ENCODE peak calls at places on chromosome 15, in eight cellular contexts. One of them, this sample, is unnamed.

GRCh38 chr15:31278056-31278445 is 48.6 kb upstream of the KLF13 start:
- DNase-seq in Right ventricle myocardium superior: no peak
- DNase-seq in NCI-H1417: no peak
- DNase-seq in stimulated activated CD8-positive, alpha-beta memory T cell treated with anti-CD3 and anti-CD28 coated beads, Interleukin-4, amount 100 ng/mL, for 4 hours: no peak
- DNase-seq in mesenchymal stem cell: no peak
- DNase-seq in activated gamma-delta T cell treated with Interleukin-2 at 50 U/mL for 16 hours: no peak
- DNase-seq in tibial nerve: no peak
- DNase-seq in astrocyte of the cerebellum: no peak
- DNase-seq in this sample: no peak

GRCh38 chr15:98067339-98067738 is 106.8 kb downstream of the ARRDC4 start:
- DNase-seq in tibial nerve: no peak
- DNase-seq in Right ventricle myocardium superior: no peak
- DNase-seq in NCI-H1417: no peak
- DNase-seq in stimulated activated CD8-positive, alpha-beta memory T cell treated with anti-CD3 and anti-CD28 coated beads, Interleukin-4, amount 100 ng/mL, for 4 hours: no peak
- DNase-seq in astrocyte of the cerebellum: no peak
- DNase-seq in activated gamma-delta T cell treated with Interleukin-2 at 50 U/mL for 16 hours: no peak
- DNase-seq in mesenchymal stem cell: no peak
- DNase-seq in this sample: no peak

GRCh38 chr15:63981596-63982320 is 64.5 kb downstream of the DAPK2 start:
- DNase-seq in stimulated activated CD8-positive, alpha-beta memory T cell treated with anti-CD3 and anti-CD28 coated beads, Interleukin-4, amount 100 ng/mL, for 4 hours: no peak
- DNase-seq in astrocyte of the cerebellum: no peak
- DNase-seq in mesenchymal stem cell: no peak
- DNase-seq in activated gamma-delta T cell treated with Interleukin-2 at 50 U/mL for 16 hours: no peak
- DNase-seq in Right ventricle myocardium superior: no peak
- DNase-seq in NCI-H1417: no peak
- DNase-seq in tibial nerve: no peak
- DNase-seq in this sample: no peak

GRCh38 chr15:57133127-57133968 is 214.9 kb downstream of the TCF12 start:
- DNase-seq in NCI-H1417: peak
- DNase-seq in activated gamma-delta T cell treated with Interleukin-2 at 50 U/mL for 16 hours: peak
- DNase-seq in mesenchymal stem cell: no peak
- DNase-seq in stimulated activated CD8-positive, alpha-beta memory T cell treated with anti-CD3 and anti-CD28 coated beads, Interleukin-4, amount 100 ng/mL, for 4 hours: no peak
- DNase-seq in astrocyte of the cerebellum: peak
- DNase-seq in Right ventricle myocardium superior: no peak
- DNase-seq in tibial nerve: no peak
- DNase-seq in this sample: no peak

GRCh38 chr15:71581406-71581930 is 228.9 kb upstream of the NR2E3 start:
- DNase-seq in tibial nerve: no peak
- DNase-seq in stimulated activated CD8-positive, alpha-beta memory T cell treated with anti-CD3 and anti-CD28 coated beads, Interleukin-4, amount 100 ng/mL, for 4 hours: no peak
- DNase-seq in astrocyte of the cerebellum: no peak
- DNase-seq in NCI-H1417: no peak
- DNase-seq in activated gamma-delta T cell treated with Interleukin-2 at 50 U/mL for 16 hours: no peak
- DNase-seq in Right ventricle myocardium superior: no peak
- DNase-seq in mesenchymal stem cell: no peak
- DNase-seq in this sample: no peak

GRCh38 chr15:54033954-54034458 is 55.8 kb downstream of the UNC13C start:
- DNase-seq in mesenchymal stem cell: no peak
- DNase-seq in tibial nerve: no peak
- DNase-seq in astrocyte of the cerebellum: no peak
- DNase-seq in stimulated activated CD8-positive, alpha-beta memory T cell treated with anti-CD3 and anti-CD28 coated beads, Interleukin-4, amount 100 ng/mL, for 4 hours: no peak
- DNase-seq in activated gamma-delta T cell treated with Interleukin-2 at 50 U/mL for 16 hours: no peak
- DNase-seq in NCI-H1417: no peak
- DNase-seq in Right ventricle myocardium superior: no peak
- DNase-seq in this sample: no peak

GRCh38 chr15:89003865-89004725 is 84.2 kb upstream of the ABHD2 start:
- DNase-seq in astrocyte of the cerebellum: no peak
- DNase-seq in Right ventricle myocardium superior: peak
- DNase-seq in NCI-H1417: no peak
- DNase-seq in mesenchymal stem cell: peak
- DNase-seq in tibial nerve: no peak
- DNase-seq in stimulated activated CD8-positive, alpha-beta memory T cell treated with anti-CD3 and anti-CD28 coated beads, Interleukin-4, amount 100 ng/mL, for 4 hours: no peak
- DNase-seq in activated gamma-delta T cell treated with Interleukin-2 at 50 U/mL for 16 hours: no peak
- DNase-seq in this sample: no peak

GRCh38 chr15:52076889-52077781 is 35.4 kb downstream of the BCL2L10 start:
- DNase-seq in tibial nerve: no peak
- DNase-seq in NCI-H1417: no peak
- DNase-seq in Right ventricle myocardium superior: no peak
- DNase-seq in astrocyte of the cerebellum: no peak
- DNase-seq in activated gamma-delta T cell treated with Interleukin-2 at 50 U/mL for 16 hours: no peak
- DNase-seq in mesenchymal stem cell: peak
- DNase-seq in stimulated activated CD8-positive, alpha-beta memory T cell treated with anti-CD3 and anti-CD28 coated beads, Interleukin-4, amount 100 ng/mL, for 4 hours: no peak
- DNase-seq in this sample: no peak

GRCh38 chr15:60128000-60128376 is 123.9 kb downstream of the FOXB1 start:
- DNase-seq in stimulated activated CD8-positive, alpha-beta memory T cell treated with anti-CD3 and anti-CD28 coated beads, Interleukin-4, amount 100 ng/mL, for 4 hours: no peak
- DNase-seq in mesenchymal stem cell: no peak
- DNase-seq in NCI-H1417: no peak
- DNase-seq in astrocyte of the cerebellum: no peak
- DNase-seq in tibial nerve: no peak
- DNase-seq in Right ventricle myocardium superior: no peak
- DNase-seq in activated gamma-delta T cell treated with Interleukin-2 at 50 U/mL for 16 hours: no peak
- DNase-seq in this sample: no peak

GRCh38 chr15:43488790-43489585 is 4.0 kb downstream of the TP53BP1 start:
- DNase-seq in tibial nerve: no peak
- DNase-seq in stimulated activated CD8-positive, alpha-beta memory T cell treated with anti-CD3 and anti-CD28 coated beads, Interleukin-4, amount 100 ng/mL, for 4 hours: no peak
- DNase-seq in astrocyte of the cerebellum: no peak
- DNase-seq in NCI-H1417: no peak
- DNase-seq in Right ventricle myocardium superior: no peak
- DNase-seq in activated gamma-delta T cell treated with Interleukin-2 at 50 U/mL for 16 hours: no peak
- DNase-seq in mesenchymal stem cell: no peak
- DNase-seq in this sample: no peak

GRCh38 chr15:100859970-100860828 is 19.4 kb upstream of the ALDH1A3 start:
- DNase-seq in tibial nerve: no peak
- DNase-seq in mesenchymal stem cell: no peak
- DNase-seq in stimulated activated CD8-positive, alpha-beta memory T cell treated with anti-CD3 and anti-CD28 coated beads, Interleukin-4, amount 100 ng/mL, for 4 hours: no peak
- DNase-seq in astrocyte of the cerebellum: no peak
- DNase-seq in NCI-H1417: no peak
- DNase-seq in activated gamma-delta T cell treated with Interleukin-2 at 50 U/mL for 16 hours: no peak
- DNase-seq in Right ventricle myocardium superior: no peak
- DNase-seq in this sample: no peak

GRCh38 chr15:43070249-43070648 is 35.6 kb downstream of the UBR1 start:
- DNase-seq in tibial nerve: no peak
- DNase-seq in mesenchymal stem cell: no peak
- DNase-seq in NCI-H1417: no peak
- DNase-seq in stimulated activated CD8-positive, alpha-beta memory T cell treated with anti-CD3 and anti-CD28 coated beads, Interleukin-4, amount 100 ng/mL, for 4 hours: no peak
- DNase-seq in astrocyte of the cerebellum: no peak
- DNase-seq in activated gamma-delta T cell treated with Interleukin-2 at 50 U/mL for 16 hours: no peak
- DNase-seq in Right ventricle myocardium superior: no peak
- DNase-seq in this sample: no peak

GRCh38 chr15:94246016-94246415 is 14.7 kb downstream of the MCTP2 start:
- DNase-seq in tibial nerve: no peak
- DNase-seq in mesenchymal stem cell: no peak
- DNase-seq in astrocyte of the cerebellum: no peak
- DNase-seq in NCI-H1417: no peak
- DNase-seq in stimulated activated CD8-positive, alpha-beta memory T cell treated with anti-CD3 and anti-CD28 coated beads, Interleukin-4, amount 100 ng/mL, for 4 hours: no peak
- DNase-seq in activated gamma-delta T cell treated with Interleukin-2 at 50 U/mL for 16 hours: no peak
- DNase-seq in Right ventricle myocardium superior: no peak
- DNase-seq in this sample: no peak

GRCh38 chr15:101773496-101774100 is 29.7 kb upstream of the OR4F6 start:
- DNase-seq in Right ventricle myocardium superior: no peak
- DNase-seq in NCI-H1417: peak
- DNase-seq in astrocyte of the cerebellum: no peak
- DNase-seq in activated gamma-delta T cell treated with Interleukin-2 at 50 U/mL for 16 hours: no peak
- DNase-seq in tibial nerve: no peak
- DNase-seq in mesenchymal stem cell: no peak
- DNase-seq in stimulated activated CD8-positive, alpha-beta memory T cell treated with anti-CD3 and anti-CD28 coated beads, Interleukin-4, amount 100 ng/mL, for 4 hours: no peak
- DNase-seq in this sample: no peak

GRCh38 chr15:55589297-55589696 is 1.2 kb upstream of the PYGO1 start:
- DNase-seq in tibial nerve: no peak
- DNase-seq in NCI-H1417: no peak
- DNase-seq in Right ventricle myocardium superior: no peak
- DNase-seq in astrocyte of the cerebellum: no peak
- DNase-seq in activated gamma-delta T cell treated with Interleukin-2 at 50 U/mL for 16 hours: no peak
- DNase-seq in mesenchymal stem cell: peak
- DNase-seq in stimulated activated CD8-positive, alpha-beta memory T cell treated with anti-CD3 and anti-CD28 coated beads, Interleukin-4, amount 100 ng/mL, for 4 hours: no peak
- DNase-seq in this sample: no peak

GRCh38 chr15:68958597-68958996 is 28.3 kb downstream of the SPESP1 start:
- DNase-seq in activated gamma-delta T cell treated with Interleukin-2 at 50 U/mL for 16 hours: no peak
- DNase-seq in mesenchymal stem cell: no peak
- DNase-seq in tibial nerve: no peak
- DNase-seq in NCI-H1417: no peak
- DNase-seq in Right ventricle myocardium superior: no peak
- DNase-seq in astrocyte of the cerebellum: no peak
- DNase-seq in stimulated activated CD8-positive, alpha-beta memory T cell treated with anti-CD3 and anti-CD28 coated beads, Interleukin-4, amount 100 ng/mL, for 4 hours: no peak
- DNase-seq in this sample: no peak

GRCh38 chr15:29270169-29270955 is 740 bp upstream of the NSMCE3 start:
- DNase-seq in Right ventricle myocardium superior: no peak
- DNase-seq in activated gamma-delta T cell treated with Interleukin-2 at 50 U/mL for 16 hours: no peak
- DNase-seq in tibial nerve: no peak
- DNase-seq in NCI-H1417: no peak
- DNase-seq in mesenchymal stem cell: peak
- DNase-seq in astrocyte of the cerebellum: no peak
- DNase-seq in stimulated activated CD8-positive, alpha-beta memory T cell treated with anti-CD3 and anti-CD28 coated beads, Interleukin-4, amount 100 ng/mL, for 4 hours: no peak
- DNase-seq in this sample: no peak

GRCh38 chr15:79965836-79966630 is 5.0 kb downstream of the BCL2A1 start:
- DNase-seq in NCI-H1417: no peak
- DNase-seq in stimulated activated CD8-positive, alpha-beta memory T cell treated with anti-CD3 and anti-CD28 coated beads, Interleukin-4, amount 100 ng/mL, for 4 hours: no peak
- DNase-seq in astrocyte of the cerebellum: no peak
- DNase-seq in Right ventricle myocardium superior: no peak
- DNase-seq in activated gamma-delta T cell treated with Interleukin-2 at 50 U/mL for 16 hours: no peak
- DNase-seq in mesenchymal stem cell: no peak
- DNase-seq in tibial nerve: no peak
- DNase-seq in this sample: no peak

GRCh38 chr15:89361451-89362202 is 27.0 kb upstream of the POLG start:
- DNase-seq in stimulated activated CD8-positive, alpha-beta memory T cell treated with anti-CD3 and anti-CD28 coated beads, Interleukin-4, amount 100 ng/mL, for 4 hours: peak
- DNase-seq in astrocyte of the cerebellum: peak
- DNase-seq in tibial nerve: peak
- DNase-seq in NCI-H1417: peak
- DNase-seq in Right ventricle myocardium superior: peak
- DNase-seq in mesenchymal stem cell: peak
- DNase-seq in activated gamma-delta T cell treated with Interleukin-2 at 50 U/mL for 16 hours: peak
- DNase-seq in this sample: peak

GRCh38 chr15:44910981-44911625 is 45.4 kb upstream of the TERB2 start:
- DNase-seq in activated gamma-delta T cell treated with Interleukin-2 at 50 U/mL for 16 hours: no peak
- DNase-seq in stimulated activated CD8-positive, alpha-beta memory T cell treated with anti-CD3 and anti-CD28 coated beads, Interleukin-4, amount 100 ng/mL, for 4 hours: no peak
- DNase-seq in Right ventricle myocardium superior: no peak
- DNase-seq in tibial nerve: no peak
- DNase-seq in astrocyte of the cerebellum: no peak
- DNase-seq in NCI-H1417: no peak
- DNase-seq in mesenchymal stem cell: no peak
- DNase-seq in this sample: no peak

GRCh38 chr15:92009162-92009561 is 155.7 kb downstream of the SLCO3A1 start:
- DNase-seq in astrocyte of the cerebellum: no peak
- DNase-seq in activated gamma-delta T cell treated with Interleukin-2 at 50 U/mL for 16 hours: no peak
- DNase-seq in stimulated activated CD8-positive, alpha-beta memory T cell treated with anti-CD3 and anti-CD28 coated beads, Interleukin-4, amount 100 ng/mL, for 4 hours: no peak
- DNase-seq in mesenchymal stem cell: no peak
- DNase-seq in tibial nerve: no peak
- DNase-seq in Right ventricle myocardium superior: no peak
- DNase-seq in NCI-H1417: no peak
- DNase-seq in this sample: no peak

This sample was measured in activated T-helper 1 cell treated with anti-CD3 and anti-CD28 coated beads, Interleukin-2, amount 50 U/mL, for 16 hours.